ENCODE peak calls at places on chromosome 10, in six cellular contexts. N is cardiac muscle cell, Z is AG04450, D is GM12865, E is tibial artery, K is HepG2. Q is an unnamed sample.
A peak's percentile ranks its signal among the peaks of the same experiment; 100 is the strongest.

GRCh38 chr10:110017940-110018339 is 10.2 kb downstream of the ADD3 start:
- DNase-seq in N (peak; percentile 47), Z (no peak), D (no peak), E (no peak), K (no peak), Q (no peak)

GRCh38 chr10:84543077-84543476 is 214.7 kb downstream of the CCSER2 start:
- DNase-seq in N (no peak), Z (no peak), D (no peak), E (no peak), K (no peak), Q (no peak)

GRCh38 chr10:91378061-91378460 is 32.1 kb upstream of the HECTD2 start:
- DNase-seq in N (peak; percentile 67), Z (no peak), D (peak; percentile 18), E (no peak), K (no peak), Q (no peak)

GRCh38 chr10:133028956-133029355 is 58.8 kb upstream of the ADGRA1 start:
- DNase-seq in N (no peak), Z (no peak), D (no peak), E (no peak), K (no peak), Q (no peak)

GRCh38 chr10:16867556-16867955 is 50.3 kb upstream of the RSU1 start:
- DNase-seq in N (peak; percentile 41), Z (no peak), D (no peak), E (no peak), K (no peak), Q (no peak)

GRCh38 chr10:33010132-33011037 is 52.4 kb upstream of the ITGB1 start:
- DNase-seq in N (peak; percentile 88), Z (peak; percentile 63), D (no peak), E (no peak), K (peak; percentile 34), Q (peak; percentile 60)

GRCh38 chr10:84497978-84498377 is 169.6 kb downstream of the CCSER2 start:
- DNase-seq in N (no peak), Z (no peak), D (no peak), E (no peak), K (peak; percentile 78), Q (no peak)

GRCh38 chr10:111125102-111125501 is 48.3 kb downstream of the ADRA2A start:
- DNase-seq in N (no peak), Z (no peak), D (no peak), E (no peak), K (no peak), Q (no peak)

GRCh38 chr10:102656791-102657371 is 12.6 kb downstream of the TRIM8 start:
- DNase-seq in N (no peak), Z (no peak), D (no peak), E (no peak), K (no peak), Q (no peak)

GRCh38 chr10:100869399-100869798 is 43.4 kb upstream of the SLF2 start:
- DNase-seq in N (no peak), Z (no peak), D (no peak), E (no peak), K (no peak), Q (no peak)

GRCh38 chr10:89062861-89063260 is 72.3 kb downstream of the FAS start:
- DNase-seq in N (peak; percentile 76), Z (no peak), D (no peak), E (no peak), K (no peak), Q (no peak)

GRCh38 chr10:129872001-129872400 is 92.1 kb downstream of the EBF3 start:
- DNase-seq in N (no peak), Z (no peak), D (no peak), E (no peak), K (no peak), Q (no peak)

GRCh38 chr10:44962870-44963738 is 3.5 kb downstream of the RASSF4 start:
- DNase-seq in N (no peak), Z (no peak), D (peak; percentile 65), E (no peak), K (peak; percentile 61), Q (no peak)

GRCh38 chr10:64071218-64071617 is 550.0 kb downstream of the REEP3 start:
- DNase-seq in N (no peak), Z (no peak), D (no peak), E (no peak), K (no peak), Q (no peak)

GRCh38 chr10:49359349-49360231 is 36.3 kb downstream of the DRGX start:
- DNase-seq in N (peak; percentile 71), Z (no peak), D (no peak), E (no peak), K (peak; percentile 7), Q (no peak)

GRCh38 chr10:91103384-91104184 is 116.9 kb upstream of the PCGF5 start:
- DNase-seq in N (peak; percentile 29), Z (no peak), D (peak; percentile 45), E (no peak), K (no peak), Q (no peak)

GRCh38 chr10:125299476-125299875 is 139.1 kb upstream of the CTBP2 start:
- DNase-seq in N (no peak), Z (no peak), D (no peak), E (no peak), K (no peak), Q (no peak)

GRCh38 chr10:124997791-124998623 is 56.1 kb downstream of the ZRANB1 start:
- DNase-seq in N (no peak), Z (no peak), D (no peak), E (peak; percentile 22), K (no peak), Q (no peak)

GRCh38 chr10:21515581-21516269 is 9.8 kb downstream of the SKIDA1 start:
- DNase-seq in N (no peak), Z (no peak), D (no peak), E (no peak), K (no peak), Q (no peak)

GRCh38 chr10:86815035-86815617 is 58.7 kb downstream of the BMPR1A start:
- DNase-seq in N (peak; percentile 62), Z (no peak), D (no peak), E (no peak), K (no peak), Q (no peak)

GRCh38 chr10:132290631-132291030 is 17.1 kb downstream of the STK32C start:
- DNase-seq in N (no peak), Z (no peak), D (no peak), E (no peak), K (no peak), Q (no peak)

GRCh38 chr10:663466-663751 is 26.1 kb downstream of the DIP2C start:
- DNase-seq in N (no peak), Z (no peak), D (no peak), E (no peak), K (no peak), Q (no peak)

GRCh38 chr10:101986277-101986971 is 69.5 kb downstream of the ARMH3 start:
- DNase-seq in N (peak; percentile 86), Z (no peak), D (peak; percentile 75), E (no peak), K (no peak), Q (no peak)

GRCh38 chr10:33566001-33566400 is 231.5 kb upstream of the NRP1 start:
- DNase-seq in N (peak; percentile 28), Z (no peak), D (no peak), E (no peak), K (no peak), Q (no peak)

GRCh38 chr10:133476641-133476990 is 22.9 kb downstream of the SCART1 start:
- DNase-seq in N (no peak), Z (no peak), D (no peak), E (no peak), K (peak; percentile 18), Q (no peak)

GRCh38 chr10:59687657-59688056 is 22.0 kb downstream of the SLC16A9 start:
- DNase-seq in N (no peak), Z (no peak), D (no peak), E (no peak), K (no peak), Q (no peak)

GRCh38 chr10:63236113-63236935 is 103.2 kb downstream of the NRBF2 start:
- DNase-seq in N (peak; percentile 80), Z (peak; percentile 80), D (peak; percentile 76), E (no peak), K (peak; percentile 44), Q (peak; percentile 56)

GRCh38 chr10:103888113-103888841 is 29.7 kb downstream of the STN1 start:
- DNase-seq in N (peak; percentile 83), Z (peak; percentile 73), D (peak; percentile 62), E (peak; percentile 75), K (peak; percentile 41), Q (peak; percentile 40)

GRCh38 chr10:113819989-113820388 is 33.9 kb downstream of the DCLRE1A start:
- DNase-seq in N (no peak), Z (no peak), D (no peak), E (no peak), K (no peak), Q (no peak)

GRCh38 chr10:103812004-103812403 is 43.4 kb downstream of the SH3PXD2A start:
- DNase-seq in N (no peak), Z (no peak), D (no peak), E (no peak), K (no peak), Q (no peak)

GRCh38 chr10:13458107-13458761 is 70.6 kb downstream of the BEND7 start:
- DNase-seq in N (no peak), Z (no peak), D (no peak), E (no peak), K (no peak), Q (no peak)

GRCh38 chr10:128263891-128264688 is 137.9 kb upstream of the MKI67 start:
- DNase-seq in N (peak; percentile 68), Z (no peak), D (peak; percentile 63), E (peak; percentile 41), K (peak; percentile 23), Q (peak; percentile 41)

GRCh38 chr10:92914478-92915066 is 66.3 kb downstream of the EXOC6 start:
- DNase-seq in N (peak; percentile 60), Z (peak; percentile 7), D (peak; percentile 61), E (peak; percentile 57), K (peak; percentile 68), Q (no peak)

GRCh38 chr10:118875087-118875486 is 120.3 kb upstream of the CACUL1 start:
- DNase-seq in N (no peak), Z (no peak), D (no peak), E (no peak), K (no peak), Q (no peak)
- TF ChIP-seq CTCF in N (no peak), Z (no peak), D (no peak), E (no peak), K (no peak), Q (no peak)

GRCh38 chr10:123548779-123549178 is 117.4 kb upstream of the GPR26 start:
- DNase-seq in N (no peak), Z (no peak), D (peak; percentile 65), E (no peak), K (no peak), Q (no peak)
- H3K4me3 ChIP-seq in N (no peak overlapping the region), Z (no peak overlapping the region), D (no peak overlapping the region), E (no peak overlapping the region), K (no peak overlapping the region), Q (no peak overlapping the region)

GRCh38 chr10:80168679-80169380 is 36.3 kb downstream of the PLAC9 start:
- DNase-seq in N (no peak), Z (no peak), D (peak; percentile 38), E (no peak), K (no peak), Q (no peak)
- TF ChIP-seq CTCF in N (peak; percentile 34), Z (peak; percentile 25), D (peak; percentile 60), E (peak; percentile 5), K (peak; percentile 60), Q (peak; percentile 20)

DNA sequence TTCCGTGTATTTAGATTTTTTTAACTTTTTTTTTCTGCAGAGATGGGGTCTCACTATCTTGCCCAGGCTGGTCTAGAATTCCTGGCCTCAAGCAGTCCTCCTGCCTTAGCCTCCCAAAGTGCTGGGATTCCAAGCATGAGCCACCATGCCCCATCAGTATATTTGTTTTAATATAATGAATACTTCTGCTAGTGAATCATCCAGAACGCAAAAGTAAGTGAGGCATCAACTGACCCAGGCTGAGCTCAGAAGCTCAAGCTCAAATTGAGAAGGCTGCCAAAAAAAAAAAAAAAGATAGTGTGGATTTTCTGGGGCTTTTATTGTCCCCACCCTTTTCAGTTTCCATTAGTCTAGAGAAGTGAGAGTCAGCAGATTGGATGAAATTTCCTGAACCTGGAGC is 39.0 kb upstream of the TECTB start:
- DNase-seq in N (no peak), Z (no peak), D (no peak), E (no peak), K (no peak), Q (no peak)
- H3K4me3 ChIP-seq in N (no peak overlapping the region), Z (no peak overlapping the region), D (no peak overlapping the region), E (no peak overlapping the region), K (no peak overlapping the region), Q (no peak overlapping the region)

Q was measured in LNCaP clone FGC.